ENCODE peak calls at places on chromosomes 1 and 21, in nine cellular contexts. S, R, D, K, B, N, M, X and I are unnamed samples.

GRCh38 chr1:206907304-206907991 is 10.2 kb downstream of the IL24 start:
- DNase-seq in S (no peak), R (no peak), D (no peak), K (no peak), B (no peak), N (no peak), M (no peak), X (no peak), I (no peak)

GRCh38 chr1:234913771-234914170 is 214.9 kb downstream of the TOMM20 start:
- DNase-seq in S (no peak), R (no peak), D (no peak), K (no peak), B (no peak), N (no peak), M (no peak), X (no peak), I (no peak)

GRCh38 chr1:75470448-75470847 is 140.5 kb downstream of the SLC44A5 start:
- DNase-seq in S (no peak), R (no peak), D (no peak), K (no peak), B (no peak), N (no peak), M (no peak), X (no peak), I (no peak)

GRCh38 chr1:67909776-67910175 is 76.5 kb upstream of the GNG12 start:
- DNase-seq in S (no peak), R (no peak), D (no peak), K (no peak), B (no peak), N (no peak), M (no peak), X (no peak), I (no peak)

GRCh38 chr1:207797229-207797973 is 45.5 kb downstream of the CD46 start:
- DNase-seq in S (peak), R (peak), D (peak), K (peak), B (peak), N (peak), M (peak), X (peak), I (peak)

GRCh38 chr1:72846891-72847290 is 564.6 kb upstream of the NEGR1 start:
- DNase-seq in S (no peak), R (no peak), D (no peak), K (no peak), B (no peak), N (no peak), M (no peak), X (no peak), I (no peak)

GRCh38 chr21:43645414-43645891 is 13.8 kb downstream of the HSF2BP start:
- DNase-seq in S (peak), R (peak), D (peak), K (no peak), B (peak), N (peak), M (peak), X (no peak), I (peak)

GRCh38 chr1:171226757-171227370 is 21.4 kb upstream of the FMO1 start:
- DNase-seq in S (peak), R (no peak), D (peak), K (no peak), B (peak), N (peak), M (no peak), X (no peak), I (peak)

GRCh38 chr1:13478687-13479086 is 35.1 kb downstream of the LRRC38 start:
- DNase-seq in S (no peak), R (no peak), D (no peak), K (no peak), B (no peak), N (no peak), M (no peak), X (no peak), I (no peak)

GRCh38 chr1:197776348-197777082 is 1.2 kb upstream of the DENND1B start:
- DNase-seq in S (no peak), R (no peak), D (peak), K (no peak), B (peak), N (peak), M (no peak), X (no peak), I (no peak)

GRCh38 chr1:25610822-25611630 is 5.6 kb upstream of the MAN1C1 start:
- DNase-seq in S (no peak), R (no peak), D (no peak), K (no peak), B (peak), N (peak), M (no peak), X (no peak), I (no peak)
- TF ChIP-seq CTCF in S (peak), R (peak), D (peak), K (no peak), B (peak), N (peak), M (peak), X (no peak), I (peak)

GRCh38 chr1:20703124-20703756 is 14.6 kb downstream of the KIF17 start:
- DNase-seq in S (no peak), R (no peak), D (no peak), K (no peak), B (no peak), N (no peak), M (no peak), X (no peak), I (no peak)

GRCh38 chr1:20700636-20701215 is 17.1 kb downstream of the KIF17 start:
- DNase-seq in S (no peak), R (no peak), D (no peak), K (no peak), B (no peak), N (peak), M (no peak), X (no peak), I (no peak)

GRCh38 chr1:20701847-20702246 is 16.0 kb downstream of the KIF17 start:
- DNase-seq in S (no peak), R (no peak), D (no peak), K (no peak), B (no peak), N (no peak), M (no peak), X (no peak), I (no peak)

GRCh38 chr1:20702416-20702815 is 15.4 kb downstream of the KIF17 start:
- DNase-seq in S (no peak), R (no peak), D (peak), K (no peak), B (no peak), N (peak), M (no peak), X (no peak), I (no peak)

GRCh38 chr1:20701446-20701845 is 16.4 kb downstream of the KIF17 start:
- DNase-seq in S (no peak), R (no peak), D (no peak), K (no peak), B (no peak), N (no peak), M (no peak), X (no peak), I (no peak)
- TF ChIP-seq CTCF in S (no peak), R (no peak), D (no peak), K (no peak), B (no peak), N (no peak), M (no peak), X (no peak), I (no peak)

DNA sequence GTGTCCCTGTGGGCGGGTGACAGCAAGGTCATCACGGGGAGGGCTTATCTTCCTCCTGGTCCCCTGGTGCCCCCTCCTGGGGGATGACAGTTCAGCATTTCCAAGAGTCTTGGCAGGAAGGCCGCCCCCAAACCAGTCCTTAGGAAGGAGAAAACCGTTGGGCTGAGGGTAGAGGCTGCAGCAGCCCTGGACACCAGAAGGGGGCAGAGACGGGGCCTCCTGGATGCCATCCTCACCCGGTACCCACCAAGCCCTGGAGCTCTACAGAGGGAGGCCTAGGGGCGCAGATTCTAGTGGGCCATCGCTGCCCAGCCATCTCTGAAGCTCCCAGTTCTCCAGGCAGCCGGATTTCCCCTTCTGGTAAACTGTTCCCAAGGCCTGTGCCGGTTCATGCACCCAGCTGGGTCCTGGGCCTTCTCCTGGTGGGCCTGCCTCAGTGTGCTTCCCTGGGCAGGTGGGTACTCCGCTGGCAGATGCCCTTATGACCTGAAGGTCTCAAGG is 14.8 kb upstream of the ZNF669 start:
- DNase-seq in S (no peak), R (no peak), D (no peak), K (no peak), B (peak), N (peak), M (no peak), X (no peak), I (peak)
- TF ChIP-seq CTCF in S (no peak), R (no peak), D (peak), K (no peak), B (peak), N (peak), M (peak), X (no peak), I (peak)

DNA sequence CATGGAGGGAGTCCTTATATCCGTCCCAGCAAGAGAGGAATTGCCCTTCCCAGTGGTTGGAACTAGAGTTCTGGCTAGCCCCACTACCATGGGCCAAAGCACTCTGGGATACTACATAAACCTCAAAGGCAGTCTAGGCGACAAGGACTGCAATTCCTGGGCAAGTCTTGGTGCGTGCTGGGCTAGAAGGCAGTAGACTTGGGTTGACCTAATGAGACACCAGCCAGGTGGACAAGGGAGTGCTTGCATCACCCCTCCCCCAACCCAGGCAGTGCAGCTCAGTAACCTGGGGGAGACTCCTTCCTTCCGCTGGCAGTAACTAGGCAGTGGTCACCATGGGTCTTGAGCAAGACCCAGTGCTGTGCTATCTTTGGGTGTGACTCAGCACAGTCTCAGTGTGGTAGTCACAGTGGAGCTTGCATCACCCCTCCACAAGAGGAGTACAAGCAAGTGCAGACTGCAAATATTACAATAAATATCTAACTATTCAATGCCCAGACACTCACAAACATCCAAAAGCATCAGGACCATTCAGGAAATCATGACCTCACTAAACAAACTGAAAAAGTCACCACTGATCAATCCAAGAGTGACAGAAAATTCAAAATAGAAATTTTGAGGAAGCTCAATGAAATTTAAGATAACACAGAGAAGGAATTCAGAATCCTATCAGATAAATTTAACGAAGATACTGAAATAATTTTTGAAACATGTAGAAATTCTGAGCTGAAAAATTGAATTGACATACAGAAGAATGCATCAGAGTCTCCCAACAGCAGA is 84.7 kb upstream of the LYPLAL1 start:
- DNase-seq in S (peak), R (peak), D (peak), K (no peak), B (no peak), N (peak), M (peak), X (no peak), I (no peak)
- TF ChIP-seq CTCF in S (no peak), R (no peak), D (no peak), K (no peak), B (no peak), N (no peak), M (no peak), X (no peak), I (no peak)

DNA sequence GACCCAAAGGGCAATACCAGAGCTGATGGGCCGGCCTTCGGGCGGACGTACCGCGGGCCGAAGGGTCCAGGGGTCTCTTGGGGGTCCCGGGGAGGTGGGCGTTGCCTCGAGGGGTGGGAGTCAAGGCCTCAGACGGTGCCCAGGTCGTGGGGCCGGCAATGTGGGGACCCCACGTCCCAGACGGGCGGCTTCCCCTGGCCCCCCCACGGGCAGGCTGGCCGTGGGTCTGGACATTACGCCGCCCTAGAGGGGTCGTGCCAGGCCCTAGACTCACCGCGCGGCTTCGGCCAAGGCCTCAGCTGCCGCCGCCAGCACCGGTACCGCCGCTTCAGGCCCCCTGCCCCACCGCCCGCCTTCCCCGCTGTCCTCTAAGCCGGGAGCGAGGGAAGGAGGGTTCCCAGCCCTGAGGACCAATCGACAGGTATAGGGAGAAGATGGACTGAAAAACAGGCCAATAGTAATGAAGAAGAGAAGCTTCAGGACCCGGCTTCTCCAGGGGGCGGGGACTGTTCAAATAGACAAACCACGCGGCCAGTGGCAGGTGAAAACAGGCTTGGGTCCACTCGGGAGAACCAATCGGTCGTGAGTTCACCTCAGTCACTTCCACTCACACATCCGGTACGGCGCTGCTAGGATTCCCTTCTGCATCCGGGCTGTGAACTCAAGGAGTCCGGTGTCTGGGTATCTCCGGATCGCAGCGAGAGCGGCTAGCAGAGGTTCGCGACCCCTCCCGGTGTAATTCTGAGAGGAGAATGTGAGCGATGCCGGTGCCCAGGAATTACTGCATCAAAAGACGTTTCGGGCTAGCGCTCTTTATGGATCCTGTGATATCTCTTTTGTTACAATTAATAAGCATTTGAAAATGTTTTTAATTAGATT is at the start of gene MTOR:
- DNase-seq in S (peak), R (peak), D (peak), K (peak), B (peak), N (peak), M (peak), X (peak), I (peak)
- TF ChIP-seq CTCF in S (peak), R (no peak), D (peak), K (no peak), B (peak), N (peak), M (no peak), X (peak), I (no peak)

DNA sequence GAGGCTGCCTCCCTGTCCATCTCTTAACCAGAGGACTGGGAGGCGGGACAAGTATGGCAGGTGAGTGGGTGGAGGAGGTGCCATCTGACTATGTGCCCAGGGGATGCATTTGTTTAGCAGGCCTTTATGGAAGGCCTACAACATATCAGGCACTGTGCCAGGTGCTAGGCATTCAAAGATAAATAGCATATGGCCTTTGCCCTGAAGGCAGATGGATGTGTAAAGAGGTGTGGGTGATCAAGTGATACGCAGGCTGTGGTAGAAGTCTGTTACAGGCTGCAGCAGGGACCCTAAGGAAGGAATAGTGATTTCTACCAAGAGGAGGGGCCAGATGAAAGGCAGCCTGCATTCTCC is 136.0 kb upstream of the IPO9 start:
- DNase-seq in S (no peak), R (no peak), D (no peak), K (no peak), B (no peak), N (no peak), M (no peak), X (no peak), I (no peak)
- TF ChIP-seq CTCF in S (no peak), R (no peak), D (no peak), K (no peak), B (no peak), N (no peak), M (no peak), X (no peak), I (no peak)